ENCODE peak calls at places on chromosomes 13 and 19, in four cellular contexts. E is pancreas, L is ovary, Z is brain microvascular endothelial cell. D is an unnamed sample.
A peak's percentile ranks its signal among the peaks of the same experiment; 100 is the strongest.

GRCh38 chr13:27450921-27451461 is 627 bp upstream of the MTIF3 start:
- DNase-seq in L (peak; percentile 67), Z (peak; percentile 12), E (peak; percentile 64), D (no peak)

GRCh38 chr19:9917322-9917721 is 19.0 kb downstream of the OLFM2 start:
- DNase-seq in L (no peak), E (no peak), Z (peak; percentile 66), D (no peak)

GRCh38 chr19:10184636-10185035 is 10.1 kb downstream of the DNMT1 start:
- DNase-seq in E (no peak), Z (no peak), L (no peak), D (no peak)

GRCh38 chr13:40600145-40600751 is 66.2 kb downstream of the FOXO1 start:
- DNase-seq in L (no peak), Z (no peak), E (no peak), D (no peak)

GRCh38 chr13:61664821-61665705 is 249.4 kb upstream of the PCDH20 start:
- DNase-seq in E (no peak), Z (no peak), L (no peak), D (no peak)

GRCh38 chr13:23447927-23448326 is 14.4 kb upstream of the SACS start:
- DNase-seq in Z (no peak), E (no peak), L (no peak), D (no peak)

GRCh38 chr13:113605866-113606438 is 21.4 kb downstream of the TFDP1 start:
- DNase-seq in E (no peak), Z (no peak), L (no peak), D (no peak)

GRCh38 chr13:29801737-29802305 is 48.6 kb downstream of the UBL3 start:
- DNase-seq in E (no peak), Z (no peak), L (no peak), D (no peak)

GRCh38 chr13:113446488-113446854 is 6.8 kb downstream of the ADPRHL1 start:
- DNase-seq in Z (no peak), L (no peak), E (no peak), D (no peak)

GRCh38 chr13:108342369-108343289 is 73.1 kb downstream of the TNFSF13B start:
- DNase-seq in Z (peak; percentile 22), E (no peak), L (no peak), D (peak; percentile 45)

GRCh38 chr19:34957830-34958751 is 5.9 kb downstream of the ZNF792 start:
- DNase-seq in Z (no peak), L (no peak), E (no peak), D (no peak)

GRCh38 chr13:50082426-50083283 is 67.4 kb downstream of the KCNRG start:
- DNase-seq in Z (peak; percentile 74), E (peak; percentile 91), L (peak; percentile 51), D (no peak)

GRCh38 chr13:43346427-43346826 is 323.0 kb downstream of the DNAJC15 start:
- DNase-seq in E (no peak), Z (no peak), L (no peak), D (no peak)

DNA sequence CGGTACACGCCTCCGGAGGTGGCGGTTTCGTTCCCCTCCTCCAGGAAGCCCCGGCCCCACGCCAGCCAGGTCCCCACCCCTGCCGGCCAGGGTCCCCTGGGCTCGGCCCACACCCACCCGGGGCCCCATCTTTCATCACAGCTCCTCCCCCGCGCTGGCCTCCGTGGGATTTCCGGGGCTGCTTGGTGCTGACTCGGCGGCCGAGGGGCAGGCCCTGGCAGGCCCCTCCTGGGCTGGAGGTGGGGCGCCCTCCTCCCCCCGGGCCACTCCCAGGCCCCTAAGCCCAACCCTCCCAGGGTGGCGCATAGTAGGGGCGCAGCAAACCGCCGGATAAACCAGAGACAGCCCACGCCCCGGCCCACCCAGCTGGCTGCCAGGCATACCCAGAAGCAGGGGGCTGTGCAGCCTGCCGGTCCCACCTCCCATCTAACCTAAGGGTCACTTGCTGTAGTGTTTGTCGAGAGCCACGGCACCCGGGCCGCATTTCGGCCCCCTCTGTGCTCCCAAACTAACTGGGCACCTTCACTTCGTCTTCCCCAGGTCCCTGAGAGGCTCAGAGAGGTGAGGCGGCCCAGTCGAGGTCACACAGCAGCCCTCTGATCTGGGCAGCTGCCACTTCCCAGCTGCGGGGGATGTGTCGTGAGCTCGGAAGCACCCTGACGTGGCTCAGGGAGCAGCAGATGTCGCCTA is 6.6 kb downstream of the ZBTB7A start:
- DNase-seq in Z (no peak), L (peak; percentile 77), E (peak; percentile 71), D (no peak)
- H3K4me3 ChIP-seq in Z (no peak overlapping the region), L (peak overlapping the region; percentile 21), E (peak overlapping the region; percentile 34), D (no peak overlapping the region)

GRCh38 chr19:3642987-3643386 is 16.4 kb upstream of the CACTIN start:
- DNase-seq in L (no peak), E (no peak), Z (no peak), D (no peak)
- H3K4me3 ChIP-seq in L (no peak overlapping the region), E (no peak overlapping the region), Z (no peak overlapping the region), D (no peak overlapping the region)

GRCh38 chr13:110400786-110401533 is 93.9 kb downstream of the COL4A2 start:
- DNase-seq in E (no peak), Z (no peak), L (no peak), D (no peak)
- H3K4me3 ChIP-seq in E (no peak overlapping the region), Z (no peak overlapping the region), L (no peak overlapping the region), D (no peak overlapping the region)

GRCh38 chr19:12527034-12527836 is 24.0 kb downstream of the ZNF564 start:
- DNase-seq in E (no peak), L (no peak), Z (peak; percentile 17), D (no peak)

GRCh38 chr19:12521996-12522395 is 29.3 kb downstream of the ZNF564 start:
- DNase-seq in E (no peak), Z (no peak), L (no peak), D (no peak)

GRCh38 chr19:12526542-12526941 is 24.7 kb downstream of the ZNF564 start:
- DNase-seq in E (no peak), Z (no peak), L (no peak), D (no peak)
- H3K4me3 ChIP-seq in E (no peak overlapping the region), Z (no peak overlapping the region), L (no peak overlapping the region), D (no peak overlapping the region)

GRCh38 chr19:29040291-29040690 is 172.7 kb downstream of the UQCRFS1 start:
- DNase-seq in E (no peak), Z (no peak), L (peak; percentile 22), D (no peak)

GRCh38 chr19:29044037-29044436 is 168.9 kb downstream of the UQCRFS1 start:
- DNase-seq in E (no peak), Z (no peak), L (no peak), D (no peak)

GRCh38 chr19:29042450-29042849 is 170.5 kb downstream of the UQCRFS1 start:
- DNase-seq in Z (no peak), E (no peak), L (no peak), D (no peak)

GRCh38 chr19:29045708-29046107 is 167.2 kb downstream of the UQCRFS1 start:
- DNase-seq in L (no peak), Z (no peak), E (no peak), D (no peak)

GRCh38 chr19:29040951-29041350 is 172.0 kb downstream of the UQCRFS1 start:
- DNase-seq in E (no peak), L (no peak), Z (no peak), D (no peak)
- H3K4me3 ChIP-seq in E (no peak overlapping the region), L (no peak overlapping the region), Z (no peak overlapping the region), D (no peak overlapping the region)

GRCh38 chr19:47663911-47664771 is 49.1 kb upstream of the EHD2 start:
- DNase-seq in L (peak; percentile 65), E (no peak), Z (peak; percentile 99), D (peak; percentile 98)
- H3K4me3 ChIP-seq in L (no peak overlapping the region), E (no peak overlapping the region), Z (peak overlapping the region; percentile 25), D (no peak overlapping the region)

GRCh38 chr19:15372891-15373301 is 6.7 kb downstream of the AKAP8 start:
- DNase-seq in Z (no peak), E (peak; percentile 30), L (no peak), D (no peak)
- H3K4me3 ChIP-seq in Z (no peak overlapping the region), E (no peak overlapping the region), L (no peak overlapping the region), D (no peak overlapping the region)

DNA sequence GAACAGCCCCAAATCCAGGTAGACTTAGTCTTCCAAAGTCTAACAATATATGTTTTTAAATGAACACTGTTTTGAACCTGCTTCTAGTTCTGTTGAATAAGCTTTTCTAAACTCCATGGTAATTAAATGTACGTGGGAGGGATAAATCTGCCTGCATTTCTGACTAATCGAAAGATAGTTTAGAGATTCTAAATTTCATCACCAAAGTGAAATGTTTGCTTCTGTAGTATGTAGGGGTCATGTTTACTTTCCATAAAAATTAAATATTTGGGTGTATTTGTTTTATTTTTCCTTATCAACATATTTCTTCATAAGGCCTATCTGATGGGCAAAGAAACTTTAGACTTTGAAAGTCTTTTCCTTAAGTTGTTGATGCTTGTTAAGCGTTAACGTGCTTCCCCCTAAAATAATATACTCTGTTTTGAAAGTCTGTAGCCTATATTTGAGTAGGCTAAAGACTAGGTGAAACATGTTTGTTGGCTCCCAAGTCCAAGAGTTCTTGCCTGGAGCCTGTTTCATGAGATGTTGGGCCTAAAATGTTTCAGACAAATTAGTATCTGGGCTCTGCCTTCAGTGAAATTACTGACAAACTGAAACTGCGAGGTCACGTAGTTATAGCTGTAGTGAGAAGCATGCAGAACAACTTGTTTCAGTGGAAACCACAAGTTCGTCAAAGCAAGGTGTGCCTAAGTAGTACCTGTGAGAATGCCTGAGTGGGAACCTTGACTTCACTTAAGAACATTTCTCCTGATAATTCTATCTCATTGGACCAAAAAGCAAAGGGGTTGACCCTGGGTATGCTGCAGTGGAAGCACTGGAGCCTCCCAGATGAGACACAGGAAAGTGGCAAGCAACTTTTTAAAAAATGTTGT is 126.2 kb downstream of the LMO7 start:
- DNase-seq in L (no peak), Z (no peak), E (no peak), D (no peak)
- H3K4me3 ChIP-seq in L (peak overlapping the region; percentile 33), Z (no peak overlapping the region), E (peak overlapping the region; percentile 29), D (no peak overlapping the region)

GRCh38 chr19:1524206-1524971 is 512 bp downstream of the PLK5 start:
- DNase-seq in L (no peak), Z (no peak), E (no peak), D (no peak)
- H3K4me3 ChIP-seq in L (peak overlapping the region; percentile 20), Z (no peak overlapping the region), E (peak overlapping the region; percentile 8), D (no peak overlapping the region)

D was measured in astrocyte of the cerebellum.